ENCODE peak calls at places on chromosomes 4 and X, in ten cellular contexts. V, J, K, H, E, A, W, I, R and D are unnamed samples.

GRCh38 chr4:158020734-158021346 is 152.0 kb downstream of the GASK1B start:
- DNase-seq in V (peak), J (no peak), K (no peak), H (peak), E (no peak), A (peak), W (no peak), I (no peak), R (no peak), D (peak)

GRCh38 chr4:181870326-181870725 is 372.9 kb upstream of the TENM3 start:
- DNase-seq in V (no peak), J (no peak), K (no peak), H (no peak), E (no peak), A (no peak), W (no peak), I (no peak), R (no peak), D (peak)

GRCh38 chr4:146709956-146710355 is 71.3 kb downstream of the POU4F2 start:
- DNase-seq in V (no peak), J (no peak), K (no peak), H (peak), E (no peak), A (peak), W (no peak), I (no peak), R (no peak), D (no peak)

GRCh38 chrX:85859426-85859825 is 187.9 kb downstream of the CHM start:
- DNase-seq in V (no peak), J (no peak), K (no peak), H (peak), E (peak), A (no peak), W (no peak), I (no peak), R (no peak), D (no peak)

GRCh38 chr4:73661646-73662119 is 41.4 kb upstream of the RASSF6 start:
- DNase-seq in V (peak), J (no peak), K (no peak), H (peak), E (no peak), A (no peak), W (no peak), I (no peak), R (no peak), D (peak)

GRCh38 chr4:6251365-6251764 is 18.3 kb upstream of the WFS1 start:
- DNase-seq in V (no peak), J (no peak), K (no peak), H (no peak), E (no peak), A (no peak), W (no peak), I (no peak), R (no peak), D (no peak)

GRCh38 chr4:2046031-2046961 is 12.8 kb upstream of the NAT8L start:
- DNase-seq in V (no peak), J (no peak), K (no peak), H (no peak), E (peak), A (no peak), W (no peak), I (no peak), R (no peak), D (no peak)

GRCh38 chr4:47462799-47463234 is 685 bp downstream of the COMMD8 start:
- DNase-seq in V (peak), J (no peak), K (no peak), H (no peak), E (peak), A (no peak), W (no peak), I (no peak), R (no peak), D (no peak)

GRCh38 chrX:150036181-150036580 is 97.9 kb upstream of the EOLA2 start:
- DNase-seq in V (peak), J (no peak), K (no peak), H (peak), E (peak), A (no peak), W (no peak), I (no peak), R (peak), D (peak)

GRCh38 chrX:38260231-38260630 is 39.6 kb upstream of the SRPX start:
- DNase-seq in V (peak), J (no peak), K (no peak), H (peak), E (peak), A (peak), W (no peak), I (no peak), R (no peak), D (peak)

DNA sequence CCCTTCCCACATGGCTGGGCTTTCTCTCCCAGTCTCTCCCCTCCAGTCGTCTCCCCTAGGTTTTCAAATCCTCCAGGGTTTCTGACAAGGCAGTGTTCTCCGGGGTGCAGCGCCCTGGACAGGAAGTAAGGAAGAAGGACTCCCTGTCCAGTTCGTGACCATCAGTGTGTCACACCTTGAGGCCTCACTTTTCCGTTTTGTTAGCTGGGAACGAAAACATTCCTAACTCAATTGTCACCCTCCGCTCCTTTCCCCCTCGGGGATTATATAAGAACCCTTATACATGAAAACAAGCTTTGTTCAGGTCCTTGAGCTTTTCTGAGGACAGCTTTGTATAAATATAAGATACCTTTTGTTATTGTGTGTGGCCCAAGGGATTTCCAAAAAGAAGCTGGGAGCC is 92.1 kb downstream of the KDR start:
- DNase-seq in V (no peak), J (no peak), K (no peak), H (peak), E (no peak), A (no peak), W (no peak), I (no peak), R (no peak), D (no peak)
- H3K4me3 ChIP-seq in V (no peak), J (no peak), K (no peak), H (peak), E (no peak), A (no peak), W (no peak), I (no peak), R (no peak), D (no peak)

GRCh38 chrX:16589826-16590225 is 60.1 kb upstream of the S100G start:
- DNase-seq in V (no peak), J (no peak), K (no peak), H (no peak), E (no peak), A (peak), W (no peak), I (no peak), R (no peak), D (no peak)
- H3K27ac ChIP-seq in V (peak), J (no peak), K (no peak), H (peak), E (peak), A (peak), W (no peak), I (no peak), R (no peak), D (no peak)

GRCh38 chrX:10095698-10096432 is 60.9 kb upstream of the CLCN4 start:
- DNase-seq in V (no peak), J (no peak), K (no peak), H (no peak), E (no peak), A (no peak), W (no peak), I (no peak), R (no peak), D (no peak)

GRCh38 chrX:10098235-10098819 is 58.4 kb upstream of the CLCN4 start:
- DNase-seq in V (peak), J (peak), K (no peak), H (no peak), E (no peak), A (no peak), W (peak), I (no peak), R (no peak), D (no peak)

GRCh38 chrX:10102046-10102704 is 54.6 kb upstream of the CLCN4 start:
- DNase-seq in V (no peak), J (no peak), K (no peak), H (no peak), E (no peak), A (no peak), W (no peak), I (no peak), R (no peak), D (no peak)

GRCh38 chrX:10101269-10101668 is 55.5 kb upstream of the CLCN4 start:
- DNase-seq in V (no peak), J (no peak), K (no peak), H (no peak), E (no peak), A (no peak), W (peak), I (no peak), R (no peak), D (no peak)

GRCh38 chrX:10099411-10099810 is 57.4 kb upstream of the CLCN4 start:
- DNase-seq in V (no peak), J (no peak), K (no peak), H (no peak), E (no peak), A (no peak), W (no peak), I (peak), R (no peak), D (no peak)
- H3K4me3 ChIP-seq in V (no peak), J (peak), K (no peak), H (no peak), E (no peak), A (no peak), W (no peak), I (no peak), R (peak), D (no peak)

GRCh38 chr4:188454573-188454972 is 315.3 kb downstream of the TRIML1 start:
- DNase-seq in V (no peak), J (no peak), K (no peak), H (no peak), E (no peak), A (no peak), W (no peak), I (no peak), R (no peak), D (no peak)

GRCh38 chr4:188455353-188455752 is 316.1 kb downstream of the TRIML1 start:
- DNase-seq in V (no peak), J (no peak), K (no peak), H (no peak), E (no peak), A (no peak), W (no peak), I (no peak), R (no peak), D (no peak)

DNA sequence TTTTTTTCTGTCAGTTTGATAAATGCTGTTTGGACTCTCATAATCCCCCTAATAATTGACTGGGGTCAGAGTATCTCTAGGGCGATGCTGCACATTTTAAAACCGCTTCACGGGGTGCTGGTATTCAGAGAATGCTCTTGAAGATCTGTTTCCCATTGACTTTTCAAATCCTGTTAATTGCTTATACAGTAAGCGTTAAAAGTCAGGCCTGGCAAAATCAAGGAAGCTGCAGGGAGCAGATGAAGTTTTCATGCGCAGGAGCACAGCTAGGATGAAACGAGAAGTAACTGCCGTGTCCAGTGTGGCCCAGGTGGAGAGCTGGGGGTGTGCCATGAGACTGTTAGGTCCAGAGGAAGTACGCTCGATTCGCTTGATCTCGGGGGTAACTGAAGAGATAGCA is 312.9 kb downstream of the TRIML1 start:
- DNase-seq in V (no peak), J (no peak), K (no peak), H (no peak), E (no peak), A (no peak), W (no peak), I (no peak), R (no peak), D (no peak)
- H3K27ac ChIP-seq in V (no peak), J (no peak), K (no peak), H (no peak), E (no peak), A (no peak), W (no peak), I (no peak), R (no peak), D (no peak)

GRCh38 chr4:13548984-13549546 is 4.8 kb upstream of the NKX3-2 start:
- DNase-seq in V (peak), J (peak), K (peak), H (peak), E (peak), A (peak), W (peak), I (peak), R (peak), D (peak)
- H3K4me3 ChIP-seq in V (peak), J (peak), K (no peak), H (peak), E (peak), A (peak), W (no peak), I (no peak), R (peak), D (peak)

DNA sequence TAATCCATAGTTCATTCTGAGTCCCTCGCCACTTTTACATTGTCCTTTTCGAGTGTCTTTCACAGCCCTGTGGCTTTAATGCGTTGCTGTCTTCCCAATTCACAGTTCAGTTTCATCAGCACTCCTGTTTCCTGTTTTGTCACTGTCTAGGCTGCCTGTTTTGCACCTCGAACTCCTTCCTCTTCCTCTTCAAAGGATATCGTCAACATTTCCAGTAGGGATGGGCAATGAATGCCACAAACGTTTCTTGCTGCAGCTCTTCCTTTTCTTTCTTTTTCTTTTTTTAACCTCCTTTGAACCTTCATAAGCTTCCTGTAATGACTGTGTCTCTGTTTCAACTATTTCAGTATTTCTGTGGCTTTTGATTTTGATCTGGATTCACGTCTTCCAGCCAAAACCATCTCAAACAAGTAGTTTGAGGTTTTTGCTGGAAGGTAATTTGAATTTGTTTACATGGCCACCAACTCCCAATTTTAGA is 105.4 kb downstream of the ANXA3 start:
- DNase-seq in V (no peak), J (no peak), K (no peak), H (no peak), E (no peak), A (no peak), W (peak), I (no peak), R (no peak), D (no peak)
- H3K27ac ChIP-seq in V (peak), J (peak), K (peak), H (no peak), E (peak), A (no peak), W (peak), I (no peak), R (no peak), D (no peak)

GRCh38 chr4:8225290-8225625 is 26.2 kb downstream of the SH3TC1 start:
- DNase-seq in V (no peak), J (no peak), K (no peak), H (no peak), E (no peak), A (no peak), W (no peak), I (no peak), R (no peak), D (no peak)

GRCh38 chr4:8227771-8228318 is 28.8 kb downstream of the SH3TC1 start:
- DNase-seq in V (no peak), J (no peak), K (no peak), H (no peak), E (no peak), A (no peak), W (no peak), I (no peak), R (no peak), D (no peak)

GRCh38 chr4:8227201-8227770 is 28.2 kb downstream of the SH3TC1 start:
- DNase-seq in V (no peak), J (no peak), K (no peak), H (no peak), E (no peak), A (no peak), W (no peak), I (no peak), R (no peak), D (no peak)

GRCh38 chr4:8224596-8225289 is 25.7 kb downstream of the SH3TC1 start:
- DNase-seq in V (no peak), J (no peak), K (no peak), H (no peak), E (no peak), A (no peak), W (no peak), I (no peak), R (no peak), D (no peak)

GRCh38 chr4:8225704-8226443 is 26.8 kb downstream of the SH3TC1 start:
- DNase-seq in V (no peak), J (no peak), K (no peak), H (no peak), E (peak), A (no peak), W (no peak), I (no peak), R (no peak), D (peak)
- H3K4me3 ChIP-seq in V (no peak), J (no peak), K (no peak), H (no peak), E (no peak), A (no peak), W (no peak), I (no peak), R (no peak), D (no peak)

GRCh38 chr4:64407000-64407399 is 2.2 kb downstream of the TECRL start:
- DNase-seq in V (no peak), J (no peak), K (no peak), H (no peak), E (no peak), A (no peak), W (no peak), I (no peak), R (no peak), D (no peak)

GRCh38 chr4:64409300-64409699 is at the start of gene TECRL:
- DNase-seq in V (no peak), J (no peak), K (no peak), H (no peak), E (no peak), A (no peak), W (no peak), I (no peak), R (no peak), D (no peak)

GRCh38 chr4:64402684-64403083 is 6.6 kb downstream of the TECRL start:
- DNase-seq in V (no peak), J (no peak), K (no peak), H (no peak), E (no peak), A (no peak), W (no peak), I (no peak), R (no peak), D (no peak)

DNA sequence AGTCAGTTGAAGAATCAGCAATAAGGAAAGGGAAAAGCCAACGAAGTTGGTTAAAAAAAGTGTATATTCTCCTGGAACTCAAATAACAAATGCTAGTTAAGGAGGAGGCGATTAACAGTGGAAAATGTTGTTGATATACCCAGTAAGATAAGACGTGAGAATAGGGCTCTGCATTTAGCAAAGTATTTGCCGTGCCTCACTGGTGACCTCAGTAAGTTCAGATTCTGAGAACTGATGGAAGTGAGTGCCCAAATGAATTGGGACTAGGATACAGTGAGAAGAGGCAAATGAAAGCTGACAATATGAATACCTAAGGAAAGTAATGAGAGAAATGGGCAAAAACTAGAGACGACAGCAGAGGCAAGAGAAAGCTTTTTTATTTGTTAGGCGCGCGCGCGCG is 3.5 kb downstream of the TECRL start:
- DNase-seq in V (no peak), J (no peak), K (no peak), H (no peak), E (no peak), A (no peak), W (no peak), I (no peak), R (no peak), D (no peak)
- H3K27ac ChIP-seq in V (no peak), J (no peak), K (peak), H (no peak), E (no peak), A (no peak), W (no peak), I (no peak), R (no peak), D (no peak)

GRCh38 chr4:96630839-96631238 is 790.9 kb downstream of the PDHA2 start:
- DNase-seq in V (no peak), J (no peak), K (no peak), H (no peak), E (no peak), A (no peak), W (no peak), I (no peak), R (no peak), D (no peak)
- H3K4me3 ChIP-seq in V (no peak), J (no peak), K (no peak), H (no peak), E (no peak), A (no peak), W (no peak), I (no peak), R (no peak), D (no peak)

DNA sequence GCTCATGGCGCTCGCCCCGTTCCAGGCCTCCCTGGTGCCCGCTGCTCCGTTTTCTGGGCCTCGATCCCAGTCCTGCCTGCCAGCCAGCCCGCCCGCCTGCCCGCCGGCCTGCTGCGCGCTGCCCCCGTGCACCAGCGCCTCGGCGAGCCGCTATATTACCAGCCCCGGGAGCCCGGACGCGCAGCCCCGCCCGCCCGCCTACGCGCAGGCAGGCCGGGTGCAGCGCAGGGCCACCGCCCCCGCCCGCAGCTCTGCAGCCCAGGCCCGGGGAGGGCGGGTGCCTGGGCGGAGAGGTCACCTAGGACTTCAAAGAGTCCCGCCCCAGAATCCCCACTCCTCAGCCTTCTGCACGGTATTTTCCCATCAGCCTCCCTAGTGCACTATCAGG is at the start of gene MAOB:
- DNase-seq in V (peak), J (no peak), K (peak), H (no peak), E (peak), A (peak), W (no peak), I (peak), R (no peak), D (no peak)
- H3K27ac ChIP-seq in V (no peak), J (no peak), K (peak), H (no peak), E (no peak), A (peak), W (peak), I (no peak), R (peak), D (no peak)